ENCODE peak calls at places on chromosome 9, in seven cellular contexts. D is upper lobe of right lung; N is C1 segment of cervical spinal cord; Z is dermis microvascular lymphatic vessel endothelial cell; F is stimulated activated CD4-positive, alpha-beta T cell treated with anti-CD3 and anti-CD28 coated beads, Interleukin-1b, Interleukin-23, amount 100 ng/mL, for 24 hours; Q is nephron progenitor cell; X is HTR-8/SVneo. K is an unnamed sample.

GRCh38 chr9:20684865-20685696 is 1.0 kb downstream of the FOCAD start:
- DNase-seq in D (no peak), N (no peak), Z (peak), F (no peak), Q (no peak), X (no peak), K (no peak)

GRCh38 chr9:92632641-92633040 is 37.3 kb downstream of the IPPK start:
- DNase-seq in D (no peak), N (no peak), Z (no peak), F (no peak), Q (no peak), X (no peak), K (no peak)

GRCh38 chr9:90706230-90706629 is 63.6 kb upstream of the DIRAS2 start:
- DNase-seq in D (no peak), N (no peak), Z (no peak), F (no peak), Q (no peak), X (no peak), K (no peak)

GRCh38 chr9:112367465-112367864 is 12.4 kb upstream of the HSDL2 start:
- DNase-seq in D (no peak), N (no peak), Z (no peak), F (no peak), Q (no peak), X (no peak), K (no peak)

GRCh38 chr9:109192732-109193361 is 25.8 kb upstream of the FRRS1L start:
- DNase-seq in D (no peak), N (no peak), Z (no peak), F (no peak), Q (peak), X (no peak), K (no peak)

GRCh38 chr9:76528642-76529190 is 69.7 kb downstream of the GCNT1 start:
- DNase-seq in D (no peak), N (no peak), Z (no peak), F (no peak), Q (no peak), X (no peak), K (no peak)

GRCh38 chr9:21576331-21577189 is 94.4 kb upstream of the IFNE start:
- DNase-seq in D (no peak), N (no peak), Z (no peak), F (no peak), Q (no peak), X (peak), K (no peak)

GRCh38 chr9:119369670-119370366 is 583 bp upstream of the BRINP1 start:
- DNase-seq in D (no peak), N (no peak), Z (no peak), F (no peak), Q (no peak), X (no peak), K (peak)

GRCh38 chr9:134214766-134215394 is 50.5 kb upstream of the RNU6ATAC start:
- DNase-seq in D (peak), N (no peak), Z (no peak), F (no peak), Q (no peak), X (no peak), K (no peak)

GRCh38 chr9:3261484-3261883 is 264.3 kb downstream of the RFX3 start:
- DNase-seq in D (no peak), N (no peak), Z (no peak), F (no peak), Q (no peak), X (no peak), K (no peak)

GRCh38 chr9:5643005-5643624 is 14.2 kb downstream of the RIC1 start:
- DNase-seq in D (no peak), N (no peak), Z (no peak), F (no peak), Q (no peak), X (no peak), K (no peak)

GRCh38 chr9:120289990-120290925 is 289.7 kb downstream of the CDK5RAP2 start:
- DNase-seq in D (no peak), N (no peak), Z (no peak), F (no peak), Q (no peak), X (no peak), K (no peak)

GRCh38 chr9:77543131-77543822 is 104.8 kb downstream of the GNA14 start:
- DNase-seq in D (no peak), N (no peak), Z (no peak), F (no peak), Q (no peak), X (no peak), K (no peak)

GRCh38 chr9:110919609-110920008 is 118.7 kb downstream of the LPAR1 start:
- DNase-seq in D (no peak), N (no peak), Z (no peak), F (no peak), Q (no peak), X (no peak), K (peak)

GRCh38 chr9:34025062-34025461 is 23.6 kb downstream of the UBAP2 start:
- DNase-seq in D (no peak), N (no peak), Z (no peak), F (no peak), Q (no peak), X (no peak), K (no peak)

GRCh38 chr9:127954831-127955293 is 17.2 kb upstream of the DPM2 start:
- DNase-seq in D (no peak), N (no peak), Z (no peak), F (no peak), Q (no peak), X (no peak), K (peak)

GRCh38 chr9:27181381-27181780 is 72.4 kb downstream of the TEK start:
- DNase-seq in D (no peak), N (no peak), Z (peak), F (no peak), Q (no peak), X (no peak), K (no peak)

GRCh38 chr9:90631964-90632363 is 10.7 kb downstream of the DIRAS2 start:
- DNase-seq in D (no peak), N (no peak), Z (no peak), F (no peak), Q (no peak), X (no peak), K (no peak)

GRCh38 chr9:70030156-70030555 is 13.5 kb upstream of the MAMDC2 start:
- DNase-seq in D (no peak), N (no peak), Z (no peak), F (no peak), Q (no peak), X (no peak), K (no peak)

GRCh38 chr9:91207889-91208651 is 153.6 kb downstream of the AUH start:
- DNase-seq in D (no peak), N (no peak), Z (no peak), F (no peak), Q (no peak), X (no peak), K (no peak)

GRCh38 chr9:95581900-95582299 is 65.1 kb upstream of the PTCH1 start:
- DNase-seq in D (no peak), N (no peak), Z (no peak), F (no peak), Q (no peak), X (no peak), K (no peak)

GRCh38 chr9:36210722-36211121 is 20.0 kb downstream of the CLTA start:
- DNase-seq in D (no peak), N (no peak), Z (no peak), F (no peak), Q (no peak), X (no peak), K (no peak)

GRCh38 chr9:35258665-35259474 is 97.1 kb downstream of the UNC13B start:
- DNase-seq in D (peak), N (peak), Z (peak), F (no peak), Q (peak), X (peak), K (peak)

GRCh38 chr9:22416692-22417060 is 29.9 kb upstream of the DMRTA1 start:
- DNase-seq in D (no peak), N (no peak), Z (no peak), F (no peak), Q (no peak), X (peak), K (no peak)

GRCh38 chr9:83707518-83707767 is 315 bp downstream of the UBQLN1 start:
- DNase-seq in D (no peak), N (no peak), Z (no peak), F (peak), Q (no peak), X (peak), K (no peak)

GRCh38 chr9:38671748-38672147 is 48.2 kb downstream of the FAM240B start:
- DNase-seq in D (no peak), N (no peak), Z (no peak), F (no peak), Q (no peak), X (no peak), K (no peak)

GRCh38 chr9:70534058-70534457 is 119.6 kb upstream of the KLF9 start:
- DNase-seq in D (no peak), N (no peak), Z (peak), F (no peak), Q (no peak), X (no peak), K (no peak)

GRCh38 chr9:14089051-14089798 is 224.7 kb downstream of the NFIB start:
- DNase-seq in D (no peak), N (no peak), Z (no peak), F (no peak), Q (peak), X (no peak), K (no peak)

GRCh38 chr9:93587651-93588347 is 11.4 kb downstream of the PHF2 start:
- DNase-seq in D (no peak), N (no peak), Z (no peak), F (no peak), Q (no peak), X (no peak), K (no peak)

GRCh38 chr9:131854334-131854733 is 114.5 kb upstream of the RAPGEF1 start:
- DNase-seq in D (no peak), N (no peak), Z (no peak), F (no peak), Q (no peak), X (no peak), K (no peak)

GRCh38 chr9:14173730-14174129 is 140.2 kb downstream of the NFIB start:
- DNase-seq in D (no peak), N (no peak), Z (no peak), F (no peak), Q (no peak), X (no peak), K (no peak)

GRCh38 chr9:131279927-131280530 is 3.7 kb upstream of the FAM78A start:
- DNase-seq in D (no peak), N (no peak), Z (no peak), F (no peak), Q (no peak), X (no peak), K (peak)

GRCh38 chr9:133112361-133113026 is 8.5 kb downstream of the RALGDS start:
- DNase-seq in D (peak), N (peak), Z (no peak), F (no peak), Q (no peak), X (no peak), K (no peak)

GRCh38 chr9:114366334-114367128 is 21.3 kb downstream of the AKNA start:
- DNase-seq in D (peak), N (no peak), Z (no peak), F (no peak), Q (no peak), X (peak), K (no peak)